ENCODE peak calls at places on chromosomes 6 and 20, in six cellular contexts. M, C, S, L, J and G are unnamed samples.

GRCh38 chr6:131061771-131062160 is 1.3 kb downstream of the EPB41L2 start:
- DNase-seq in M (no peak), S (no peak), C (no peak), J (no peak), L (no peak), G (no peak)

GRCh38 chr6:121498481-121499276 is 63.2 kb downstream of the GJA1 start:
- DNase-seq in C (no peak), M (peak; percentile 18), S (no peak), L (no peak), J (no peak), G (peak; percentile 69)

GRCh38 chr6:17334265-17334664 is 53.1 kb downstream of the RBM24 start:
- DNase-seq in S (peak; percentile 52), J (peak; percentile 34), M (peak; percentile 72), L (no peak), C (no peak), G (peak; percentile 30)

GRCh38 chr6:63636516-63636968 is 940 bp downstream of the PHF3 start:
- DNase-seq in J (peak; percentile 42), M (peak; percentile 16), S (peak; percentile 33), L (no peak), C (peak; percentile 33), G (no peak)

GRCh38 chr20:41308290-41308691 is 9.2 kb downstream of the ZHX3 start:
- DNase-seq in C (no peak), L (peak; percentile 72), J (peak; percentile 67), S (peak; percentile 89), M (peak; percentile 15), G (peak; percentile 80)

GRCh38 chr6:159501558-159501957 is 191.5 kb downstream of the SOD2 start:
- DNase-seq in J (no peak), C (no peak), L (no peak), M (no peak), S (no peak), G (no peak)

GRCh38 chr6:18091382-18091781 is 31.1 kb downstream of the NHLRC1 start:
- DNase-seq in M (no peak), J (no peak), C (no peak), S (no peak), L (no peak), G (no peak)

GRCh38 chr6:106253194-106253593 is 72.4 kb downstream of the ATG5 start:
- DNase-seq in C (no peak), S (peak; percentile 91), J (peak; percentile 35), M (peak; percentile 91), L (peak; percentile 67), G (no peak)

GRCh38 chr20:1451092-1451491 is 15.6 kb downstream of the NSFL1C start:
- DNase-seq in M (no peak), C (no peak), S (no peak), L (no peak), J (no peak), G (no peak)

GRCh38 chr6:157714153-157714490 is 108.9 kb upstream of the SNX9 start:
- DNase-seq in M (no peak), S (peak; percentile 97), C (no peak), L (peak; percentile 95), J (no peak), G (no peak)

GRCh38 chr6:69795469-69796080 is 1.2 kb downstream of the LMBRD1 start:
- DNase-seq in S (no peak), M (no peak), L (no peak), J (no peak), C (no peak), G (no peak)
- TF ChIP-seq CTCF in S (peak; percentile 14), M (no peak), L (no peak), J (no peak), C (no peak), G (no peak)

GRCh38 chr6:43683708-43684455 is 3.7 kb downstream of the MRPS18A start:
- DNase-seq in S (no peak), L (no peak), J (no peak), M (no peak), C (no peak), G (no peak)
- H3K4me3 ChIP-seq in S (no peak overlapping the region), L (no peak overlapping the region), J (no peak overlapping the region), M (no peak overlapping the region), C (no peak overlapping the region), G (no peak overlapping the region)

DNA sequence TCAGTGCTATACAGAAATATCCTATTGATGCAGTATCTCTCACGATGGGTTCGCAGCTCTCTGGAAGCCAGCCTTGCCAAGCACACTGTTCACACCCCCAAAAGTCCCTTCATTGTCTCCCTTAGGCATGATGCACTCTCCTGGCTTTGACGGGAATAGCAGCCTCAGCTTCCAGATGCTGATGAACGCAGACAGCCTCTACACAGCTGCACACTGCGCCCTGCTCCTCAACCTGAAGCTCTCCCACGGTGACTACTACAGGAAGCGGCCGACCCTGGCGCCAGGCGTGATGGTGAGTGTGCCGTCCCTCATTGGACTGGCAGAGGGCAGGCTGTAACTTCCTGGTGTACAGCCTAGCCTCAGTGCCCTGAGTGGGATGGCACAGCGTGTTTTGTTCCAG is 60.0 kb upstream of the PBOV1 start:
- DNase-seq in C (peak; percentile 31), J (peak; percentile 46), L (no peak), M (peak; percentile 16), S (peak; percentile 23), G (no peak)
- TF ChIP-seq CTCF in C (no peak), J (peak; percentile 52), L (peak; percentile 42), M (peak; percentile 32), S (peak; percentile 52), G (peak; percentile 37)

GRCh38 chr6:35302604-35303218 is 5.1 kb downstream of the DEF6 start:
- DNase-seq in J (peak; percentile 91), L (no peak), C (no peak), S (no peak), M (peak; percentile 60), G (no peak)
- H3K4me3 ChIP-seq in J (no peak overlapping the region), L (no peak overlapping the region), C (no peak overlapping the region), S (no peak overlapping the region), M (peak overlapping the region; percentile 29), G (no peak overlapping the region)

GRCh38 chr20:45340951-45341350 is 7.3 kb downstream of the SDC4 start:
- DNase-seq in C (no peak), M (no peak), L (no peak), S (no peak), J (no peak), G (no peak)
- TF ChIP-seq CTCF in C (no peak), M (no peak), L (no peak), S (no peak), J (no peak), G (no peak)

DNA sequence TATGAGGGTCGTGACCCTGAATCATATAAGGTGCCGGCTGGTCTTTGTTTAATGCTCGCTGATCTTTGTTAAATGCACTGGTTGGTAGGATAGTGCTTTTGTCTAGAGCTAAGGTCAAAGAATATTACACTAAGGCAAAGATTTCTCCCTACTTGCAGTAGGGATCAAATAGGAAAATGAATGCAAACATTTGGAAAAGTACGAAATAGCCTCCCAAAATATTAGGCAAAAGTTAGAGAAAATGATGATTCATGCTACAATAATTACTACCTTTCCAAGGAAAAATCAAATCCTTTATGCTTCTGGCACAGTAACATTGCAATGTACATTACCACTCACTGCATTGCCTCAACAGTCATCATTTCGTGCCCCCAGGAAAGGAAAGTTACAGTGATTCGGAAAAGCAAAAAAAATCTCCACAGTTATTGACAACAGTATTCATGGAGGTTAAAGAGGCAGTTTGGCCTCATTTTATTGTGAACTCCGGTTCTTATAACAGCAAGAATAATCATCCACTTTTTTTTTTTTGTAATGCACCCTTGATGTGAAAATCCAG is 61.6 kb upstream of the ZMYND8 start:
- DNase-seq in S (no peak), L (no peak), J (no peak), M (peak; percentile 57), C (no peak), G (no peak)
- H3K4me3 ChIP-seq in S (no peak overlapping the region), L (no peak overlapping the region), J (no peak overlapping the region), M (no peak overlapping the region), C (no peak overlapping the region), G (no peak overlapping the region)